ENCODE peak calls at places on chromosomes 4 and X, in four cellular contexts. L, D, C and N are unnamed samples.
A peak's percentile ranks its signal among the peaks of the same experiment; 100 is the strongest.

GRCh38 chrX:129980043-129980442 is 2.4 kb upstream of the BCORL1 start:
- DNase-seq in C (no peak), L (peak; percentile 25), D (no peak), N (peak; percentile 48)

GRCh38 chr4:54439831-54440243 is 210.7 kb downstream of the PDGFRA start:
- DNase-seq in D (peak; percentile 52), L (no peak), C (peak; percentile 65), N (no peak)

GRCh38 chrX:39969099-39969825 is 128.5 kb downstream of the BCOR start:
- DNase-seq in L (no peak), C (no peak), D (no peak), N (peak; percentile 82)

GRCh38 chr4:118351851-118352827 is 664 bp downstream of the PRSS12 start:
- DNase-seq in D (peak; percentile 12), L (no peak), C (peak; percentile 62), N (peak; percentile 9)

GRCh38 chr4:3529363-3529762 is 2.9 kb downstream of the LRPAP1 start:
- DNase-seq in C (no peak), D (no peak), L (no peak), N (no peak)

GRCh38 chrX:111914398-111915092 is 38.6 kb downstream of the TRPC5OS start:
- DNase-seq in L (no peak), C (no peak), D (no peak), N (no peak)

GRCh38 chr4:183873389-183874185 is 31.5 kb upstream of the STOX2 start:
- DNase-seq in D (no peak), C (no peak), L (no peak), N (no peak)

GRCh38 chr4:123299212-123299651 is 97.4 kb upstream of the SPRY1 start:
- DNase-seq in L (no peak), D (peak; percentile 18), C (peak; percentile 92), N (no peak)

GRCh38 chr4:13988347-13989265 is 361.1 kb upstream of the BOD1L1 start:
- DNase-seq in L (no peak), C (peak; percentile 98), D (peak; percentile 98), N (no peak)

GRCh38 chr4:110589297-110589696 is 33.6 kb downstream of the PITX2 start:
- DNase-seq in D (no peak), L (no peak), C (peak; percentile 5), N (no peak)

GRCh38 chr4:27005512-27006246 is 145.0 kb downstream of the STIM2 start:
- DNase-seq in C (peak; percentile 78), D (peak; percentile 32), L (no peak), N (no peak)

DNA sequence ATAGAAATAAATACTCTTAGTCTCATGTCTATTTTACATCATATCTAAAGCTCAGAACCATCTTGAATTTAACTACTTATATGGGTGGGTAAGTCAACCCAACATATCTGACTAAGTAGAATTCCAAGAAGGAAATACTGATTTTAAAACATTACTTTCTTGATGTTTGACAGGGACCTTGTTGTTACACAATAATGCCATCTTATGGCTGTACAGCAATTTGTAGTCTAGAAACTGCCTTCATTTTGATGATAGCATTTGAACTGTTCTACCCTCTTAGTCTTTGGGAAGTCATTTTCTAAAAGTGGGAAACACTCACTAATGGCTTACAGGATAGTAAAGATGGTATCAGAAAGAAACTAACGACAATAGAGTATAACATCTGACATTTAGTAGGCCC is 929.5 kb downstream of the DMD start:
- DNase-seq in L (no peak), D (no peak), C (no peak), N (no peak)
- H3K27ac ChIP-seq in L (no peak overlapping the region), D (no peak overlapping the region), C (no peak overlapping the region), N (no peak overlapping the region)

GRCh38 chr4:168247603-168248002 is 70.9 kb downstream of the DDX60 start:
- DNase-seq in C (no peak), L (no peak), D (no peak), N (no peak)

DNA sequence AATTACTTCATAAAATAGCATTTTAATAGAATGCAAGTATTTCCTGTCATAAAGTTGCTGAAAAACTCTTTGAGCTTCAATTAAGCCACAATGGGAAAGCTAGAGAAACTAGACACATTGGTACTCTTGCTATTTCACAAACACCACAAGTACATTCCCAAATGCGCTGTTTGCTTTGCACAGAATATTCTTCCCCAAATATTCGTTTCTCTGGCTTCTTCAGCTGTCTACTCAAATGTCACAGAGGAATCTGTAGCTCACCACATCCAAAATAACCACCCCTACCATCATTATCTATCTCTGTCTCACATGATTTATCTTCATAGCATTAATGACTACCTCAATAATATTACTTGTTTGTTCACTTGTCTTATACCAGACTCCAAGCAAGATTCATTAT is 70.2 kb downstream of the DDX60 start:
- DNase-seq in C (no peak), L (no peak), D (no peak), N (no peak)
- H3K36me3 ChIP-seq in C (no peaks in the 10 kb centered on the region), L (peaks cover 29% of the 10 kb centered on the region), D (no peaks in the 10 kb centered on the region), N (peaks cover 69% of the 10 kb centered on the region)

DNA sequence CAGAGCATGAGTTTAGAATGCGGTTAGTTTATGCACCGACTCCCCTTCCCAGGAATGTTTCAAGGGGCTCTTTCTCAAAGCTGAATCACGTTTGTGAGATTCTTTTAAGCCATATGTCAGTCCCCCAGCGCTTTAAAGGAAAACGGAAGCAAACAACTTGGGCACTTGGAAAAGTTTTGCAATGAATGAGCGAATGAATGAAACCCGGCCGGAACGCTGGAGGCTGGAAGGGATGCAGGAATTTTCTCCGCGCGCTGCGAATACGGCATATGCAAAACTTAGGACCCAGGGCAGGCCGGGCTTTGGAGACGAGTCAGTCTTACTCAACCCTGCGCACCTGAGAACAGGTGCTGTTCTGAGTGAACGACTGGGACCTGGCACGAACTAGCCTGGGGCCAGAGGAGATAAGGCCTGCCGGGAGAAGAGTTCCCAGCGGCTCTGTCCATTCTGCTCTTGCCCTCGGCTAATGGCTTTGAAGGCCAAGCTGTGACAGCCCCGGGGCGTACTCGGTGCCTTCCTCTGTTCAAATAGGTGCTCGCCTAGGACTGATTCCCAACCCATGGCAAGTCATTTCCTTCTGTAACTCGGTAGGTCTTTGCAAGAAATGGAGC is 763 bp upstream of the NRK start:
- DNase-seq in L (no peak), C (peak; percentile 54), D (peak; percentile 17), N (no peak)
- H3K4me3 ChIP-seq in L (no peak overlapping the region), C (no peak overlapping the region), D (peak overlapping the region; percentile 62), N (no peak overlapping the region)

GRCh38 chr4:145933134-145933533 is 5.5 kb downstream of the ZNF827 start:
- DNase-seq in L (no peak), C (no peak), D (peak; percentile 33), N (no peak)
- H3K27ac ChIP-seq in L (no peak overlapping the region), C (no peak overlapping the region), D (no peak overlapping the region), N (no peak overlapping the region)

GRCh38 chr4:6826781-6827508 is 44.4 kb downstream of the KIAA0232 start:
- DNase-seq in D (no peak), C (no peak), L (no peak), N (no peak)

GRCh38 chr4:6824071-6824470 is 41.5 kb downstream of the KIAA0232 start:
- DNase-seq in L (no peak), D (peak; percentile 24), C (no peak), N (no peak)

GRCh38 chr4:6825403-6825802 is 42.9 kb downstream of the KIAA0232 start:
- DNase-seq in L (peak; percentile 24), D (no peak), C (no peak), N (no peak)

GRCh38 chr4:6829077-6829476 is 46.5 kb downstream of the KIAA0232 start:
- DNase-seq in L (no peak), C (no peak), D (no peak), N (no peak)

DNA sequence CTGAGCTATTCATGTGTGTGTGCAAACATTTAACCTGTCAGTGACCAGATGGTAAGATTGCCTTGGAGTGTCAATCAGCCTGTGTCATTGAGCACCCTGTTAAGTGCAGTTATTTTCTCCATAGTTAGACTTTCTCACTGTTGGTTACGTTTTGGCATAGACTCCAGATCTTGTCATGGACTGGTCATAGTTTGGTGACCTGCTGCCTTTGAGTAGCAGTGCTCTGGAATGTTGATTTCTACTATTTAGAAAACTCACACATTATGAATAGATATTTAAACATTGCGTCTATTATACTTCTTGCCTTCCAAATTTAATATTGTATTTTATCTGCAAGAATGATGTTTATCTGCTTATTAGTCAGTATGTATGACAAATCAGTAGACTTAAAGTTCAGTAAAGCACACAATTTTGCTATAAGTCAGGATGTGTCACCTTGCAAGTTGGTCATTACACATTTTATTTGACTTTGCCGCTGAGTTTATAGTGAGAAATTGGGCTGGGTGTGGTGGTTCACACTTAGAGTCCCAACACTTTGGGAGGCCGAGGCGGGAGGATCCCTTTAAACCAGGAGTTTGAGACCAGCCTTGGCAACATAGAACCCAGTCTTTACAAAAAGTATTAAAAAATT is 42.4 kb downstream of the KIAA0232 start:
- DNase-seq in L (no peak), C (no peak), D (no peak), N (no peak)
- H3K36me3 ChIP-seq in L (peaks cover 28% of the 10 kb centered on the region), C (no peaks in the 10 kb centered on the region), D (no peaks in the 10 kb centered on the region), N (peaks cover 37% of the 10 kb centered on the region)

GRCh38 chrX:13936804-13937203 is 92.9 kb downstream of the GEMIN8 start:
- DNase-seq in D (no peak), L (no peak), C (no peak), N (no peak)
- H3K4me3 ChIP-seq in D (no peak overlapping the region), L (no peak overlapping the region), C (no peak overlapping the region), N (no peak overlapping the region)

DNA sequence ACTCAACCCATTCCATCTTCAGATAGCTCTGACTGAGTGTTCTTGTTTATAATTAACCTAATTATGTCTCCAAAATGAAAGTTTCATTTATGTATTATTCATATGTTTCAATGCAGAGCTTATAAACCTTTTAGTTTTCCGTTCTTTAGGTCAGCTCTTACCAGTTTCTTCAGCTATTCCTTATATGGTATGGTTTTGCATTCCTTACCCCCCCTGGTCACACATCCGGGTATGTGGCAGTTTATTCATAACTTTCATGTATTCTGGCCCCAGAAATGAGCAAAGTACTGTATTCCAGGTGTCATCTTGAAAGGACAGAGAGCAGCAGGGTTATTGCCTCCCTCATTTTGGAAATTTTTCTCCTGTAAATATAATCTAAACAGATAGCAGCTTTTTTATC is 16.8 kb upstream of the IGSF1 start:
- DNase-seq in D (no peak), L (no peak), C (no peak), N (no peak)
- H3K27ac ChIP-seq in D (no peak overlapping the region), L (no peak overlapping the region), C (no peak overlapping the region), N (no peak overlapping the region)

DNA sequence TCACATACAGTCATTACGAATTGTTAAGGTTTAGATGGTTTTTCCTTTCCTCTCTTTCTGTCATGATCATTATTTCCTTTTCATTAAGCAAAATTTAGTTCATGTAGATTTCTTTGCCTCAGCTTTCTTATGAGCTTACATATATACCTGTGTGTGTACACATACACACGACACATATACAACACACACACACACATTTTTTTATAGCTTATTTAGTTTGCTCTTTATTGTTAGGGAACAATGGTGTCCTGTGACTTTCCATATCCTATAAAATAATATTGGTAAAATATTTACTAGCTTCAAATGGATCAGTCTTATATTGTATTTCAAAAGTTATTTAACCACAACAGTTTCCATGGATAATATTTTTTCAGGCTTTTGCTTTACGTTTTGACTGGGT is 840.7 kb downstream of the PCDH18 start:
- DNase-seq in L (no peak), D (no peak), C (no peak), N (no peak)
- H3K36me3 ChIP-seq in L (no peaks in the 10 kb centered on the region), D (no peaks in the 10 kb centered on the region), C (no peaks in the 10 kb centered on the region), N (no peaks in the 10 kb centered on the region)

DNA sequence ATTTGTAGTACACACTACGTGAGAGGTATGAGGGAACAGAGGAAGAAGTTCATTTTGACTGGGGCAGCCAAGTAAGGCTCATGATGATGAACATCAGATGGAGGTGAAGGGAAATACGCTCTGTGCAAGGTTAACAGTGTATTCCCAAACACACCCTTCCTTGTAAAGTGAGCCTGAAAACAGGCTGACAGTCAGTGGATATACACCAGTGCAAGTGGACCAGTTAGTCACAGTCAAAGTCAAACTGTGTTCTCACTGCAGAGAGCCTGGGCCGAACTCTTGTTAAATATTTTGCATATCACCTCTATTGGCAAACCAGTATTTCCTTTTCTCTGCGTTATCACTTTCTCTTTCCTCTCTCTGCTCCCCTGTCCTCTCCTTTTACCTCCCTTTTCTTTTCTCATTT is 23.4 kb upstream of the RHOH start:
- DNase-seq in D (no peak), C (no peak), L (no peak), N (peak; percentile 56)
- H3K4me3 ChIP-seq in D (no peak overlapping the region), C (no peak overlapping the region), L (no peak overlapping the region), N (peak overlapping the region; percentile 42)